ENCODE peak calls at places on chromosomes 16 and 17, in ten cellular contexts. U is colonic mucosa; Y is upper lobe of left lung; Z is A673; H is aorta; B is right lobe of liver; W is brain microvascular endothelial cell; A is CD8-positive, alpha-beta memory T cell; I is lower lobe of right lung; D is OCI-LY7. Q is an unnamed sample.

GRCh38 chr16:1691276-1691675 is 13.2 kb downstream of the JPT2 start:
- DNase-seq in U (no peak), Y (no peak), Z (no peak), H (no peak), B (no peak), W (peak; percentile 27), A (no peak), I (no peak), D (no peak), Q (no peak)

GRCh38 chr16:57988929-57989328 is 11.5 kb downstream of the ZNF319 start:
- DNase-seq in U (no peak), Y (peak; percentile 26), Z (no peak), H (peak; percentile 60), B (no peak), W (no peak), A (no peak), I (peak; percentile 42), D (no peak), Q (peak; percentile 56)

GRCh38 chr16:77191259-77191969 is 424 bp downstream of the MON1B start:
- DNase-seq in U (peak; percentile 31), Y (peak; percentile 70), Z (no peak), H (peak; percentile 83), B (no peak), W (no peak), A (no peak), I (peak; percentile 70), D (peak; percentile 49), Q (peak; percentile 71)

GRCh38 chr17:74473294-74473693 is 6.9 kb downstream of the CD300A start:
- DNase-seq in U (no peak), Y (no peak), Z (no peak), H (no peak), B (no peak), W (no peak), A (no peak), I (no peak), D (no peak), Q (no peak)

GRCh38 chr17:31494259-31495048 is 103.0 kb downstream of the RAB11FIP4 start:
- DNase-seq in U (peak; percentile 57), Y (peak; percentile 67), Z (no peak), H (no peak), B (no peak), W (no peak), A (peak; percentile 46), I (no peak), D (peak; percentile 46), Q (no peak)

GRCh38 chr17:51161541-51161940 is 4.7 kb upstream of the NME2 start:
- DNase-seq in U (no peak), Y (no peak), Z (no peak), H (no peak), B (no peak), W (no peak), A (no peak), I (no peak), D (no peak), Q (no peak)

GRCh38 chr16:78275420-78275819 is 176.0 kb downstream of the WWOX start:
- DNase-seq in U (no peak), Y (no peak), Z (no peak), H (no peak), B (no peak), W (no peak), A (no peak), I (no peak), D (no peak), Q (no peak)

GRCh38 chr17:7122386-7122785 is 7.8 kb upstream of the ASGR2 start:
- DNase-seq in U (no peak), Y (no peak), Z (no peak), H (no peak), B (no peak), W (no peak), A (no peak), I (no peak), D (no peak), Q (no peak)

GRCh38 chr17:6548578-6549330 is 7.6 kb downstream of the PITPNM3 start:
- DNase-seq in U (no peak), Y (peak; percentile 49), Z (no peak), H (no peak), B (no peak), W (no peak), A (no peak), I (no peak), D (peak; percentile 47), Q (no peak)

GRCh38 chr17:50365649-50366393 is 7.2 kb downstream of the MRPL27 start:
- DNase-seq in U (no peak), Y (no peak), Z (no peak), H (peak; percentile 55), B (no peak), W (no peak), A (no peak), I (no peak), D (no peak), Q (no peak)

DNA sequence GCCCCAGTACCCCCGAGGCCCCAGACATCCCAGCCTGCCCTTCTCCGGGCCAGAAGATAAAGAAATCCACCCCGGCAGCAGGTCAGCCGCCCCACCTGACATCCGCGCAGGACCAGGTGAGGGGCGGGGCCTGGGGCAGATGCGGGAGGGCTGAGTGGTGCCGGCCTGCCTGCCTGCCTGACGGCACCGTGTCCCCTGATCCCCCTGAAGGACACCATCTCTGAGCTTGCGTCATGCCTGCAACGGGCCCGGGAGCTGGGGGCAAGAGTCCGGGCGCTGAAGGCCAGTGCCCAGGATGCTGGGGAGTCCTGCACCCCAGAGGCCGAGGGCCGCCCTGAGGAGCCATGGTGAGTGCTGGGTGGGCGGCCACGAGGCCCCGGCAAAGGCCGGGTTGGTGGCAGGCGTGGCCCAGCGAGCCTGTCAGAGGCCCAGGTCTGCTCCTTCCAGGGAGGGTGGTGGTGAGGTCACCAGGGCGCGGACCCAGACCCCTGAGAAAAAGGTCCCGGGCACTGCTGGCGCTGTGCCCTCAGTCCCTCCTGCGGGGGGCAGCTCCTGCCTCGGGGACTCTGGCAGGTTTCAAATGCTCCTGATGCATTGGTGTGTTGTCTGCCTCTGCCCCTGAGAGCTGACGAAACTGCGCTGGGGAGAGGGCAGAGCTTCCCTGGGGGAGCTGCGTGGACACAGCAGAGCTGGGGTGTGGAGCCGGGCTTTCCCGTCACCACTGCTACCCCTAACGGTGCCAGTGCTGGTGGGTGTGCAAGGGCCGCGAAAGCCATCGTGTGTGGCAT is 1.2 kb downstream of the CDT1 start:
- DNase-seq in U (peak; percentile 69), Y (no peak), Z (no peak), H (no peak), B (no peak), W (no peak), A (peak; percentile 26), I (no peak), D (peak; percentile 71), Q (peak; percentile 84)
- H3K4me3 ChIP-seq in U (peak overlapping the region; percentile 59), Y (peak overlapping the region; percentile 60), Z (peak overlapping the region; percentile 88), H (no peak overlapping the region), B (no peak overlapping the region), W (peak overlapping the region; percentile 59), A (no peak overlapping the region), I (no peak overlapping the region), D (peak overlapping the region; percentile 88), Q (no peak overlapping the region)

DNA sequence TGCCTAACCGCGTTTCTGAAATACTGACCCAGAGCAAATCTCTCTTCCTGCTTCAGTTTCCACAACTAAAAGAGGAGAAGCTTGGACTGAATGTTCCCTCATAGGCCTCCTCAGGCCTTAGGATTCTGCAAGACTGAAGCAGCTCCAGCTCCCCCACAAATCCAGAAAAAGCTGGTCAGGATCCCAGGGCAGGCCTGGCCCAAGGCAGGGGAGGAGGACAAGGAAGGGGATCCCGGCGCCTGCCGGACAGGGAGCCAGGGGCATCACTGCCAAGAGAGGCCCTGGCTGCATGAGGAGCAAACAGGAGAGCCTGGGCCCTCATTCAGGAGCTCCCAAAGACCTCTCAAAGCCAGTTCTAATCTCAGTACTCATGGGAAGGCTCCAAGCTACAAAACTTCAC is 67.4 kb downstream of the ZNF423 start:
- DNase-seq in U (peak; percentile 32), Y (no peak), Z (no peak), H (no peak), B (no peak), W (no peak), A (no peak), I (no peak), D (no peak), Q (no peak)
- H3K27ac ChIP-seq in U (no peak overlapping the region), Y (no peak overlapping the region), Z (peak overlapping the region; percentile 46), H (peak overlapping the region; percentile 90), B (no peak overlapping the region), W (no peak overlapping the region), A (no peak overlapping the region), I (peak overlapping the region; percentile 18), D (no peak overlapping the region), Q (no peak overlapping the region)

DNA sequence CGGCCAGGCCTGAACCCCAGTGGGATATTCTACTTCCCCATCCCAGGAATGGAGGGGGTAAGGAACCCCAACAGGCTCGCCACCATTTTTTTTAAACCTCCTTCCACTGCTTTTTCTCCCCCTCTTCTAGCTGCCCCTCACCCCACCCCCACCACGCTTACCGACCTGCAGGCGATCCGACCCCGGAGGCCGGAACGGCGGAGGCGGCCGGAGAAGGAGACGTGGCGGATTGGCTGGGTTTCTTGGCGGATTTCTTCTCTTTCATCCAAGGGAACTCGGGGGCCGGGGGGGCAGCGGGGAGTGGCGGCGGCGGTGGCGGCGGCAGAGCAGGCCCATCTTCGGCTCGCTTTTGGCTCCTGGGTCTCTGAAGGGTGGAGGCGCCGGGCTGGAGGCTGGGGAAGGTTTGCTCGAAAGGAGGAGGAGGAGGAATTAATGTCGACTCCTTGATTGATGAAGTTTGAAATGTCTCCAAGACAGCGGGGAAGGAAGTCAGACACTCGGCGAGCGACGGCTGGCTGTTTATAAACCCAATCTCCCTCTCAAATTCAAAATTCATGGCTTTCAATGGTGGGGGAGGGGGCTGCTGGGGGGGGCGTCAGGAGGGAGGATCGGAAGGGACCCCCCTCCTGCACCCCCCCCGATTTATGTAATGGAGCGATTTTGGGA is 420 bp downstream of the HOXB2 start:
- DNase-seq in U (peak; percentile 72), Y (no peak), Z (peak; percentile 91), H (peak; percentile 97), B (peak; percentile 75), W (no peak), A (peak; percentile 28), I (peak; percentile 73), D (no peak), Q (peak; percentile 44)
- H3K4me3 ChIP-seq in U (peak overlapping the region; percentile 62), Y (peak overlapping the region; percentile 60), Z (peak overlapping the region; percentile 85), H (peak overlapping the region; percentile 94), B (peak overlapping the region; percentile 56), W (peak overlapping the region; percentile 75), A (peak overlapping the region; percentile 81), I (peak overlapping the region; percentile 58), D (no peak overlapping the region), Q (peak overlapping the region; percentile 35)

GRCh38 chr17:43936434-43936833 is 5.8 kb downstream of the PPY start:
- DNase-seq in U (no peak), Y (no peak), Z (no peak), H (no peak), B (no peak), W (no peak), A (no peak), I (no peak), D (no peak), Q (no peak)

GRCh38 chr17:43942286-43942685 is at the start of gene PPY:
- DNase-seq in U (no peak), Y (no peak), Z (no peak), H (no peak), B (no peak), W (no peak), A (no peak), I (no peak), D (no peak), Q (no peak)

GRCh38 chr17:43938838-43939182 is 3.5 kb downstream of the PPY start:
- DNase-seq in U (no peak), Y (no peak), Z (no peak), H (no peak), B (no peak), W (no peak), A (no peak), I (no peak), D (no peak), Q (no peak)

GRCh38 chr17:43940630-43941029 is 1.6 kb downstream of the PPY start:
- DNase-seq in U (no peak), Y (no peak), Z (peak; percentile 37), H (no peak), B (no peak), W (peak; percentile 44), A (no peak), I (no peak), D (peak; percentile 44), Q (no peak)

GRCh38 chr17:43939886-43940285 is 2.4 kb downstream of the PPY start:
- DNase-seq in U (no peak), Y (no peak), Z (no peak), H (no peak), B (no peak), W (no peak), A (no peak), I (no peak), D (no peak), Q (no peak)
- H3K27ac ChIP-seq in U (no peak overlapping the region), Y (no peak overlapping the region), Z (no peak overlapping the region), H (no peak overlapping the region), B (no peak overlapping the region), W (no peak overlapping the region), A (no peak overlapping the region), I (no peak overlapping the region), D (no peak overlapping the region), Q (no peak overlapping the region)